ENCODE peak calls at places on chromosomes 1 and 21, in five cellular contexts. One of them, this sample, is unnamed.

GRCh38 chr1:51922040-51922439 is 43.5 kb upstream of the NRDC start:
- DNase-seq in adrenal gland: no peak
- DNase-seq in H7: no peak
- DNase-seq in fibroblast of lung: no peak
- DNase-seq in CD8-positive, alpha-beta T cell: no peak
- DNase-seq in this sample: no peak

GRCh38 chr1:94067196-94067595 is 53.8 kb downstream of the ABCA4 start:
- DNase-seq in adrenal gland: no peak
- DNase-seq in H7: no peak
- DNase-seq in fibroblast of lung: peak
- DNase-seq in CD8-positive, alpha-beta T cell: no peak
- DNase-seq in this sample: peak

GRCh38 chr1:107529511-107530149 is 388.8 kb downstream of the NTNG1 start:
- DNase-seq in adrenal gland: peak
- DNase-seq in H7: peak
- DNase-seq in fibroblast of lung: peak
- DNase-seq in CD8-positive, alpha-beta T cell: no peak
- DNase-seq in this sample: peak

GRCh38 chr1:54096491-54097235 is 43.3 kb downstream of the TCEANC2 start:
- DNase-seq in adrenal gland: no peak
- DNase-seq in H7: no peak
- DNase-seq in fibroblast of lung: no peak
- DNase-seq in CD8-positive, alpha-beta T cell: no peak
- DNase-seq in this sample: no peak

GRCh38 chr1:17877896-17878295 is 122.8 kb downstream of the ACTL8 start:
- DNase-seq in adrenal gland: no peak
- DNase-seq in H7: no peak
- DNase-seq in fibroblast of lung: peak
- DNase-seq in CD8-positive, alpha-beta T cell: no peak
- DNase-seq in this sample: peak

GRCh38 chr1:45979778-45980176 is 152.7 kb downstream of the PIK3R3 start:
- DNase-seq in adrenal gland: no peak
- DNase-seq in H7: no peak
- DNase-seq in fibroblast of lung: no peak
- DNase-seq in CD8-positive, alpha-beta T cell: no peak
- DNase-seq in this sample: no peak

GRCh38 chr1:173504268-173504667 is 27.1 kb downstream of the PRDX6 start:
- DNase-seq in adrenal gland: no peak
- DNase-seq in H7: no peak
- DNase-seq in fibroblast of lung: no peak
- DNase-seq in CD8-positive, alpha-beta T cell: no peak
- DNase-seq in this sample: no peak

GRCh38 chr1:81021134-81021533 is 779.6 kb upstream of the ADGRL2 start:
- DNase-seq in adrenal gland: no peak
- DNase-seq in H7: no peak
- DNase-seq in fibroblast of lung: no peak
- DNase-seq in CD8-positive, alpha-beta T cell: no peak
- DNase-seq in this sample: no peak

GRCh38 chr1:92662048-92662447 is 122.9 kb downstream of the EVI5 start:
- DNase-seq in adrenal gland: no peak
- DNase-seq in H7: no peak
- DNase-seq in fibroblast of lung: no peak
- DNase-seq in CD8-positive, alpha-beta T cell: no peak
- DNase-seq in this sample: no peak

GRCh38 chr1:225906467-225906866 is 17.5 kb upstream of the LEFTY1 start:
- DNase-seq in adrenal gland: no peak
- DNase-seq in H7: no peak
- DNase-seq in fibroblast of lung: no peak
- DNase-seq in CD8-positive, alpha-beta T cell: no peak
- DNase-seq in this sample: no peak

GRCh38 chr21:37225440-37225839 is 41.7 kb downstream of the VPS26C start:
- DNase-seq in adrenal gland: no peak
- DNase-seq in H7: peak
- DNase-seq in fibroblast of lung: no peak
- DNase-seq in CD8-positive, alpha-beta T cell: peak
- DNase-seq in this sample: no peak

GRCh38 chr1:230189276-230190183 is 122.5 kb downstream of the GALNT2 start:
- DNase-seq in adrenal gland: no peak
- DNase-seq in H7: no peak
- DNase-seq in fibroblast of lung: no peak
- DNase-seq in CD8-positive, alpha-beta T cell: no peak
- DNase-seq in this sample: no peak

GRCh38 chr1:232481091-232481490 is 148.8 kb downstream of the SIPA1L2 start:
- DNase-seq in adrenal gland: no peak
- DNase-seq in H7: no peak
- DNase-seq in fibroblast of lung: no peak
- DNase-seq in CD8-positive, alpha-beta T cell: no peak
- DNase-seq in this sample: no peak

GRCh38 chr1:50968884-50969610 is 998 bp upstream of the CDKN2C start:
- DNase-seq in adrenal gland: peak
- DNase-seq in H7: peak
- DNase-seq in fibroblast of lung: peak
- DNase-seq in CD8-positive, alpha-beta T cell: peak
- DNase-seq in this sample: peak

GRCh38 chr1:93178418-93178817 is 1.8 kb downstream of the TMED5 start:
- DNase-seq in adrenal gland: no peak
- DNase-seq in H7: no peak
- DNase-seq in fibroblast of lung: peak
- DNase-seq in CD8-positive, alpha-beta T cell: no peak
- DNase-seq in this sample: peak

GRCh38 chr21:38330671-38331070 is 73.9 kb downstream of the KCNJ15 start:
- DNase-seq in adrenal gland: no peak
- DNase-seq in H7: no peak
- DNase-seq in fibroblast of lung: no peak
- DNase-seq in CD8-positive, alpha-beta T cell: no peak
- DNase-seq in this sample: peak

GRCh38 chr1:147201276-147201675 is 23.9 kb downstream of the FMO5 start:
- DNase-seq in adrenal gland: no peak
- DNase-seq in H7: no peak
- DNase-seq in fibroblast of lung: no peak
- DNase-seq in CD8-positive, alpha-beta T cell: no peak
- DNase-seq in this sample: peak

GRCh38 chr1:117038236-117038635 is 21.9 kb upstream of the TTF2 start:
- DNase-seq in adrenal gland: no peak
- DNase-seq in H7: no peak
- DNase-seq in fibroblast of lung: no peak
- DNase-seq in CD8-positive, alpha-beta T cell: no peak
- DNase-seq in this sample: no peak

GRCh38 chr1:177209357-177209756 is 38.6 kb downstream of the BRINP2 start:
- DNase-seq in adrenal gland: peak
- DNase-seq in H7: no peak
- DNase-seq in fibroblast of lung: peak
- DNase-seq in CD8-positive, alpha-beta T cell: no peak
- DNase-seq in this sample: peak

GRCh38 chr1:181356505-181357340 is 126.6 kb upstream of the CACNA1E start:
- DNase-seq in adrenal gland: no peak
- DNase-seq in H7: no peak
- DNase-seq in fibroblast of lung: no peak
- DNase-seq in CD8-positive, alpha-beta T cell: no peak
- DNase-seq in this sample: no peak

GRCh38 chr1:94068831-94069648 is 51.9 kb downstream of the ABCA4 start:
- DNase-seq in adrenal gland: no peak
- DNase-seq in H7: peak
- DNase-seq in fibroblast of lung: peak
- DNase-seq in CD8-positive, alpha-beta T cell: no peak
- DNase-seq in this sample: no peak

GRCh38 chr1:12597792-12598191 is 20.2 kb downstream of the DHRS3 start:
- DNase-seq in adrenal gland: peak
- DNase-seq in H7: no peak
- DNase-seq in fibroblast of lung: no peak
- DNase-seq in CD8-positive, alpha-beta T cell: no peak
- DNase-seq in this sample: no peak

DNA sequence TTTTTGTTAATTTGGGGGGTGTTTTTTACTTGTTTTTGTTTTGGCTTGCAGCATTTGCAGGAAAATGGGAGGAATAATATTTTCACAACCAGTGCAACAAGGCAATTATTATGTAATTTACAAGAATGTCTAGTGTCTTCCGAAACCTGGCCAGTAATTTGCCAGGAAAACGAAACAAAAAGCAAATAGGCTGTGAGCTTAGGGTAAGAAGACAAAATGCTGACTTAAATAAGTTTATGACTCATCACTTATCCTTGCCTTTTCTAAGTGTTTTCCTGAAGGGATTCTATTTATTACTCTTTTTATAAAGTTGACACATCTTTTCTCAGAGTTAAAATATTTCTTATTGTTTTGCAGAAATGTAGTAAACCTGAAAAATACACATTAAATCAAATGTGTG is 49.8 kb downstream of the KCNT2 start:
- DNase-seq in adrenal gland: no peak
- DNase-seq in H7: no peak
- DNase-seq in fibroblast of lung: peak
- DNase-seq in CD8-positive, alpha-beta T cell: no peak
- DNase-seq in this sample: peak
- H3K4me3 ChIP-seq in adrenal gland: no peak
- H3K4me3 ChIP-seq in H7: no peak
- H3K4me3 ChIP-seq in fibroblast of lung: peak
- H3K4me3 ChIP-seq in CD8-positive, alpha-beta T cell: no peak
- H3K4me3 ChIP-seq in this sample: peak

DNA sequence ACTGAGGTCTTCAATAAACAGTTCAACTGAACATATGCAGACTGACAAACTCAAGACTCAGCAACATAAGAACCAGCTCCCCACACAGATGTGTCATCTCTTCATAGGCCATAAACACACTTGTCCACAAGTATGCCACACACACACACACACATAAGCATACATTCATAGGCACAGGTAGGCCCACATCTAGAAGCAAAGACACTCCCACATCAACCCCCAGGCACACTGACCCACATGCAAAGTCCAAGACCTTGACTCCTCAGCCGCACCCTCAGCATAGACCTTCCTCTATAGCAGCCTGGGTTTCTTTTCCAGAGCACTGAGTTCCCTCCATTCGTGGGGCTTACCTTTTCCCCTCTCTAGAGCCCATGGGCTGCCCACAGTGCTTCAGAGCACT is 1.4 kb downstream of the LAD1 start:
- DNase-seq in adrenal gland: no peak
- DNase-seq in H7: no peak
- DNase-seq in fibroblast of lung: no peak
- DNase-seq in CD8-positive, alpha-beta T cell: no peak
- DNase-seq in this sample: no peak
- H3K4me3 ChIP-seq in adrenal gland: no peak
- H3K4me3 ChIP-seq in H7: no peak
- H3K4me3 ChIP-seq in fibroblast of lung: no peak
- H3K4me3 ChIP-seq in CD8-positive, alpha-beta T cell: no peak
- H3K4me3 ChIP-seq in this sample: no peak

GRCh38 chr21:17609681-17610080 is 3.0 kb downstream of the BTG3 start:
- DNase-seq in adrenal gland: no peak
- DNase-seq in H7: no peak
- DNase-seq in fibroblast of lung: no peak
- DNase-seq in CD8-positive, alpha-beta T cell: no peak
- DNase-seq in this sample: no peak

GRCh38 chr21:17612023-17612564 is 607 bp downstream of the BTG3 start:
- DNase-seq in adrenal gland: peak
- DNase-seq in H7: peak
- DNase-seq in fibroblast of lung: peak
- DNase-seq in CD8-positive, alpha-beta T cell: peak
- DNase-seq in this sample: peak

GRCh38 chr21:17610862-17611261 is 1.8 kb downstream of the BTG3 start:
- DNase-seq in adrenal gland: peak
- DNase-seq in H7: no peak
- DNase-seq in fibroblast of lung: peak
- DNase-seq in CD8-positive, alpha-beta T cell: no peak
- DNase-seq in this sample: peak

GRCh38 chr21:17611414-17612022 is 1.2 kb downstream of the BTG3 start:
- DNase-seq in adrenal gland: peak
- DNase-seq in H7: peak
- DNase-seq in fibroblast of lung: peak
- DNase-seq in CD8-positive, alpha-beta T cell: peak
- DNase-seq in this sample: peak

DNA sequence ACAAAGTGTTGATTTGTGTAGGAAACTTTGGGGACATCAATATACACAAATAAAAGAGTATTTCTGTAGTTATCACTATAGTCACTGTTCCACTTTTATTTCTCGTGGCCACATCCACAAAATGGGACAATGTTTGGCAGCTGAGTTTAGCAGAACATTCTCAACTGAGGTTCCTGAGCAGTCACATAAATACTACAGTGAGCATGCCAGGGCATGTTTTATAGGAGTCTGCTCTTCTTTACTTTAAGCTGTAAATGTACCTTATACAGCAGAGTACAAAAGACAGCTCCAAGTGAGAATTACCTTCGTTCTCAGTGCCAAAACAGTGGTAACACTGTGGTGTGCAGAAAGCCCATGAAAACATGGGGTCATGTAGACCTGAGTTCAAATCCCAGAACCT is 5.0 kb downstream of the BTG3 start:
- DNase-seq in adrenal gland: no peak
- DNase-seq in H7: no peak
- DNase-seq in fibroblast of lung: no peak
- DNase-seq in CD8-positive, alpha-beta T cell: no peak
- DNase-seq in this sample: no peak
- H3K4me3 ChIP-seq in adrenal gland: no peak
- H3K4me3 ChIP-seq in H7: no peak
- H3K4me3 ChIP-seq in fibroblast of lung: no peak
- H3K4me3 ChIP-seq in CD8-positive, alpha-beta T cell: no peak
- H3K4me3 ChIP-seq in this sample: no peak

GRCh38 chr1:203711251-203712007 is 53.6 kb upstream of the LAX1 start:
- DNase-seq in adrenal gland: no peak
- DNase-seq in H7: no peak
- DNase-seq in fibroblast of lung: no peak
- DNase-seq in CD8-positive, alpha-beta T cell: no peak
- DNase-seq in this sample: no peak

GRCh38 chr1:203717120-203717519 is 47.9 kb upstream of the LAX1 start:
- DNase-seq in adrenal gland: no peak
- DNase-seq in H7: no peak
- DNase-seq in fibroblast of lung: no peak
- DNase-seq in CD8-positive, alpha-beta T cell: no peak
- DNase-seq in this sample: no peak

GRCh38 chr1:203713125-203713524 is 51.9 kb upstream of the LAX1 start:
- DNase-seq in adrenal gland: no peak
- DNase-seq in H7: no peak
- DNase-seq in fibroblast of lung: no peak
- DNase-seq in CD8-positive, alpha-beta T cell: no peak
- DNase-seq in this sample: no peak
- H3K4me3 ChIP-seq in adrenal gland: no peak
- H3K4me3 ChIP-seq in H7: no peak
- H3K4me3 ChIP-seq in fibroblast of lung: no peak
- H3K4me3 ChIP-seq in CD8-positive, alpha-beta T cell: no peak
- H3K4me3 ChIP-seq in this sample: no peak

This sample was measured in fibroblast of mammary gland.